ENCODE peak calls at places on chromosomes 1 and 21, in eight cellular contexts. O is sigmoid colon, R is Peyer's patch, A is heart left ventricle, X is adrenal gland, Y is breast epithelium, W is testis, J is upper lobe of left lung. M is an unnamed sample.

GRCh38 chr1:205273551-205273982 is 45.8 kb downstream of the TMCC2 start:
- DNase-seq in O (peak), R (peak), A (peak), X (peak), Y (peak), W (peak), J (peak), M (no peak)

GRCh38 chr1:20063861-20064292 is 6.1 kb upstream of the PLA2G5 start:
- DNase-seq in O (no peak), R (no peak), A (no peak), X (no peak), Y (no peak), W (peak), J (peak), M (no peak)

GRCh38 chr1:33399375-33399774 is 31.5 kb downstream of the PHC2 start:
- DNase-seq in O (no peak), R (no peak), A (no peak), X (no peak), Y (no peak), W (no peak), J (no peak), M (no peak)

GRCh38 chr1:197967066-197967465 is 49.9 kb downstream of the LHX9 start:
- DNase-seq in O (no peak), R (no peak), A (no peak), X (no peak), Y (no peak), W (no peak), J (no peak), M (no peak)

GRCh38 chr1:33098371-33098770 is 17.4 kb downstream of the AZIN2 start:
- DNase-seq in O (no peak), R (no peak), A (no peak), X (no peak), Y (no peak), W (no peak), J (no peak), M (no peak)

GRCh38 chr1:77513839-77514763 is 168.4 kb downstream of the ZZZ3 start:
- DNase-seq in O (no peak), R (no peak), A (no peak), X (no peak), Y (peak), W (peak), J (no peak), M (no peak)

GRCh38 chr1:153963850-153964331 is 554 bp upstream of the SLC39A1 start:
- DNase-seq in O (peak), R (peak), A (no peak), X (no peak), Y (peak), W (peak), J (peak), M (no peak)

GRCh38 chr1:31615939-31616338 is 1.6 kb upstream of the HCRTR1 start:
- DNase-seq in O (no peak), R (no peak), A (no peak), X (no peak), Y (peak), W (no peak), J (peak), M (no peak)

GRCh38 chr1:53316058-53316741 is 11.7 kb downstream of the LRP8 start:
- DNase-seq in O (no peak), R (no peak), A (peak), X (no peak), Y (peak), W (no peak), J (no peak), M (no peak)

GRCh38 chr1:229223498-229223897 is 47.4 kb upstream of the RAB4A start:
- DNase-seq in O (no peak), R (no peak), A (no peak), X (peak), Y (peak), W (no peak), J (no peak), M (no peak)

GRCh38 chr1:229218612-229219025 is 52.3 kb upstream of the RAB4A start:
- DNase-seq in O (no peak), R (no peak), A (no peak), X (no peak), Y (no peak), W (no peak), J (no peak), M (no peak)

GRCh38 chr1:229222081-229222480 is 48.8 kb upstream of the RAB4A start:
- DNase-seq in O (no peak), R (no peak), A (no peak), X (no peak), Y (no peak), W (no peak), J (no peak), M (no peak)

GRCh38 chr1:229220163-229220846 is 50.6 kb upstream of the RAB4A start:
- DNase-seq in O (no peak), R (no peak), A (no peak), X (no peak), Y (no peak), W (no peak), J (no peak), M (no peak)

GRCh38 chr1:229221106-229222019 is 49.5 kb upstream of the RAB4A start:
- DNase-seq in O (no peak), R (peak), A (no peak), X (no peak), Y (peak), W (no peak), J (peak), M (no peak)
- TF ChIP-seq POLR2A in O (no peak), R (no peak), A (no peak), X (no peak), Y (no peak), W (no peak), J (no peak), M (no peak)

GRCh38 chr21:36072453-36073167 is 2.8 kb downstream of the CBR1 start:
- DNase-seq in O (no peak), R (no peak), A (no peak), X (no peak), Y (no peak), W (no peak), J (no peak), M (no peak)

GRCh38 chr21:36065497-36066036 is 4.3 kb upstream of the CBR1 start:
- DNase-seq in O (no peak), R (no peak), A (no peak), X (no peak), Y (no peak), W (no peak), J (no peak), M (no peak)

GRCh38 chr21:36069713-36070573 is at the start of gene CBR1:
- DNase-seq in O (peak), R (peak), A (peak), X (peak), Y (peak), W (peak), J (peak), M (peak)

GRCh38 chr21:36070999-36071398 is 1.2 kb downstream of the CBR1 start:
- DNase-seq in O (no peak), R (peak), A (no peak), X (no peak), Y (no peak), W (no peak), J (no peak), M (no peak)

DNA sequence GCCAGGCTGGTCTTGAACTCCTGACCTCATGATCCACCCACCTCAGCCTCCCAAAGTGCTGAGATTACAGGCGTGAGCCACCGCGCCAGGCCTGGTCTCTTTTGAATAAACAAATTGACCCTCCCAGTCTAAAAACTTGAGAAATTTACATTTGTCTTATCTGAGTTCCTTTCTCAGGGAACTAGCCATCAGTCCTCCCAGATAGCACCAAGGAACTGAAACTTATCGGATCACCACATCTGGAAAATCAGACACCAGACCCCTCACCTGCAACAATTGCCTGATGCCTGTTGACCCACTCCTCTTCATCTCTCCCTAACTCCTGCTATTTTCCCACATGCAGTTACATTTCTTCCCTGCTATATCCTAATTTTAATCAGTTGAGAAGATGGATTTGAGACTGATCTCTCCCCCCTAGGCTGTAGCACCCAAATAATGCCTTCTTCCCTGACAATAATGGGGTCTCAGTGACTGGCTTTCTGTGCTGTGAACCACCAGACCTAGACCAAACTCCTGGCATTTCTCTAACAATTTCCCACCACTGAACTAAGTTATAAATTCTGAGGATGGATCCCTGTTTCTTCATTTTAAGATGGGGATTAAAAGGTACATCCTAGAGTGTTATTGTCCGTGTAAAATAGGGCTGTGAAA is 951 bp upstream of the CBR1 start:
- DNase-seq in O (no peak), R (no peak), A (no peak), X (no peak), Y (no peak), W (no peak), J (no peak), M (no peak)
- H3K4me3 ChIP-seq in O (no peak), R (no peak), A (no peak), X (no peak), Y (no peak), W (no peak), J (no peak), M (no peak)

GRCh38 chr1:6359568-6360496 is 33.7 kb downstream of the ACOT7 start:
- DNase-seq in O (peak), R (peak), A (peak), X (peak), Y (peak), W (peak), J (peak), M (no peak)
- TF ChIP-seq POLR2A in O (no peak), R (peak), A (no peak), X (peak), Y (no peak), W (no peak), J (no peak), M (no peak)

GRCh38 chr1:75791022-75791421 is 5.0 kb downstream of the RABGGTB start:
- DNase-seq in O (no peak), R (no peak), A (no peak), X (no peak), Y (no peak), W (no peak), J (no peak), M (no peak)
- H3K4me3 ChIP-seq in O (no peak), R (peak), A (no peak), X (no peak), Y (no peak), W (no peak), J (no peak), M (no peak)

DNA sequence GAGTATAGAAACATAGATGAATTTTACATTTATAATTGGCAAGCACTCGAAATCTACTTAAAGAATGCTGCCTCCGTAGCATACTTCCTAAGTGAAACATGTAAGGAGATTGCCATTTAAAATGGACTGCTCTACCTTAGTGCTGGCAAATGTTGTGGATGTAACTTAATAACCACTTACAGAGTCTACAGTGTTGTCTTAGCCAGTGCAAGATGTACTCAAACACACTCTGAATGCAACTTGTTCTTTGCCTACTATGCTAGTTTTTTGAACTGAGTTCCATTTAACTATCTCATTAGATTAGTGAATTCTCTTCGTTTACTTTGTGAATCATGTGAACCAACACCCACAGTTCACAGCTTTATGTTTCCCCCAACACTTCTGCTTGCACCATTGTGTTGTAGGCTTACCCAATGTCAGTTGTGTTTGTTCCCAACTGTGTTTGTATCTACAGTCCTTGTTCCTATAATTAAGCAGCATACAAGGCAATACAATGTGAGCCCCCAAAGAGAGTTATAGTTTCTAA is 345.5 kb upstream of the LYPLAL1 start:
- DNase-seq in O (no peak), R (no peak), A (no peak), X (no peak), Y (no peak), W (no peak), J (no peak), M (no peak)
- TF ChIP-seq POLR2A in O (no peak), R (no peak), A (no peak), X (no peak), Y (no peak), W (no peak), J (no peak), M (no peak)

DNA sequence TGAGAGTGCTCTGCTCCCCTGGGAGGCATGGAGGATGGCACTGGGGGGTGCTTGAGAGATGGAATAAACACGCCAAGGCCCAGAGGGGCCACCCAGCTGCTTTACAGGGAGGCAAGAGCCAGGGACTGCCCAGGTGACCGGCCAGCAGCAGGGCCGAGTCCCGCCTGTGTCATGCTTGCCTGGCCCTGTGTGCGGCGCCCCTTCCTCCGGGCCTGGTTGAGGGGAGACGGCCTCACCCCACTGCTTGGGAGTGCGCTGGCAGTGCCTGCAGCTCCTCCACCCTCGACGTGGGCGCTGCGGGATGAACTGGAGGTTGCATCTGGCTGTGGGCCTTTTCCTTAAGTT is 33.1 kb upstream of the COL6A2 start:
- DNase-seq in O (no peak), R (no peak), A (no peak), X (no peak), Y (no peak), W (no peak), J (no peak), M (no peak)
- H3K4me3 ChIP-seq in O (no peak), R (no peak), A (no peak), X (no peak), Y (no peak), W (no peak), J (no peak), M (no peak)

DNA sequence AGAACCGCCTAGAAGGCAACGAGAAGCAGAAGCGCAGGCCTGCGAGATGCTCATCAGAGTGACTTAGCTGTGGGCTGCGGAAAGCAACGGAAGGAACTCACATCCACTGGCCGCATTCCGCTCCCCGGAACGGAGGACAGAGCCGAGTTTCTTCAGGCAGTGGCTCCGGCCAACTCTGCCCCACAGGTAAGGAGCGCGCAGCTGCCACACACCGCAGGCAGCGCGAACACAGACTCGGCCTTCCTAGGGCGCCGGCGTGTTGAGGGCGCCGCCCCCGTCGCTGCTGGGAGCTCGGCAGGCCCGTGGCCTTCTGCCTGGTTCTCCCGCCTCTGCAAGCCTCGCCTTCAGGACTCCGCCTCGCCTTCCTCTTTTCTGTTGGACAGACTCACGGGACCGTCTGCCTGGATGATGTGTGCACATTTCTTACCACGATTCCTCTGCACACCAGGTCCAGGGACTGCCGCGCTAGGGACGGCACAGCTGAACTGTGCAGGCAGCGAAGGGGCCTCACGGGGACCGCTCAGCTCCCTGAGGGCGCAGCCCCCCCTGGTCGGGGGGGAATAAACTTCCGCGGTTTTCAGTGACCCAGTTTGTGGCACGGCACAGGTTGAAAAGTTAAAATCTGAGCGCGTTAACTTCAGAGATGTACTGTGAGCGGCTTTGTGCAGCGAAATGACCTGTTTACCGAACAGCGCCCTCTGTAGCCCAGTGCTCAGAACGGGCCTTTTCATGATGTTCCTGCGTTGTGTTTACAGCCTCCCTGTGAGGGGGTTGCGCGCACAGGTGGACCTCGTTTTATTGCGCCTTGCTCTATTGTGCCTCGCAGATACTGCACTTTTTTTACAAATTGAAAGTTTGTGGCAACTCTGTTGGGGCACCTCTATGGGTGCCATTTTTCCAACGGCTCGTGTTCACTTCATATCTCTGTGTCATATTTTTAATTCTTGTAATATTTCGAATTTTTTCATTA is 15.8 kb downstream of the TCP10L start:
- DNase-seq in O (peak), R (peak), A (peak), X (peak), Y (peak), W (peak), J (peak), M (no peak)
- TF ChIP-seq POLR2A in O (no peak), R (no peak), A (no peak), X (peak), Y (no peak), W (no peak), J (no peak), M (no peak)

DNA sequence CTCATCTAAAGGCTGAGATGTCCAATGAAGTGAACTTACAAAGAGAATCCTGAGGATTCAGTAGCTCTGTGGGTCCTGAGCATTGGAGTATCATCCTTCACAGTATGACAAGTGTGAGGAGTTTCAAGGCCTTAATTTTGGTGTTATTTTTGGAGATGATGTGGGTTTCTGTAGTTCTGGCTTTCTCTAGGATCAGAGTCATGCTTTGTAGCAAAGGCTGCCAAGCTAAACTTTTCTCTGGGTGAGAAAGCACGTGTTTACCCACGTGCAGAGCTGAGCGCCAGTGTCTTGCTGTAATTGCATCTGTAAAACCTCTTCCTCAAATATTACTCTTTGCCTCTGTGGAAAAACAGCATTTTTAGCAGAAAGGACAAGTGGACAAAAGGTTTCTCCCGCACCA is 387.8 kb upstream of the LYPLAL1 start:
- DNase-seq in O (peak), R (no peak), A (no peak), X (peak), Y (no peak), W (peak), J (no peak), M (no peak)
- H3K4me3 ChIP-seq in O (no peak), R (no peak), A (no peak), X (no peak), Y (no peak), W (no peak), J (no peak), M (no peak)

M was measured in esophagus squamous epithelium.